ENCODE peak calls at places on chromosomes 7 and 10, in eight cellular contexts. I is hepatocyte, T is heart right ventricle, M is pancreas, E is adrenal gland, B is IMR-90, O is tibial artery, A is cardiac muscle cell. R is an unnamed sample.

GRCh38 chr7:23751852-23752251 is 41.8 kb downstream of the STK31 start:
- DNase-seq in E (no peak), O (no peak), A (no peak), I (no peak), M (no peak), B (no peak), T (no peak), R (no peak)

GRCh38 chr10:12299222-12299973 is 49.9 kb upstream of the CAMK1D start:
- DNase-seq in T (no peak), A (no peak), B (no peak), M (peak; percentile 87), O (no peak), I (no peak), E (peak; percentile 62), R (no peak)

GRCh38 chr10:120414946-120415345 is 42.1 kb upstream of the PLPP4 start:
- DNase-seq in A (no peak), B (no peak), O (no peak), I (no peak), T (no peak), E (no peak), M (no peak), R (no peak)

GRCh38 chr7:45181991-45182855 is 24.6 kb downstream of the RAMP3 start:
- DNase-seq in B (no peak), I (no peak), E (no peak), M (no peak), A (no peak), O (peak; percentile 57), T (no peak), R (peak; percentile 23)

GRCh38 chr10:29007748-29008610 is 280.9 kb upstream of the LYZL1 start:
- DNase-seq in I (peak; percentile 58), T (no peak), M (peak; percentile 36), B (no peak), A (no peak), E (no peak), O (no peak), R (peak; percentile 48)

GRCh38 chr7:47843291-47843690 is 105.0 kb downstream of the PKD1L1 start:
- DNase-seq in O (no peak), E (no peak), T (no peak), M (no peak), A (no peak), B (no peak), I (no peak), R (no peak)

GRCh38 chr10:51716981-51717380 is 17.6 kb upstream of the CSTF2T start:
- DNase-seq in I (no peak), B (peak; percentile 40), O (no peak), A (no peak), M (no peak), E (no peak), T (no peak), R (no peak)

GRCh38 chr7:121192834-121193233 is 136.0 kb upstream of the WNT16 start:
- DNase-seq in O (no peak), E (no peak), I (no peak), M (no peak), T (no peak), B (peak; percentile 20), A (no peak), R (no peak)

GRCh38 chr10:104403625-104404024 is 50.0 kb downstream of the CFAP58 start:
- DNase-seq in O (no peak), B (no peak), E (no peak), I (no peak), A (no peak), M (no peak), T (no peak), R (no peak)

GRCh38 chr7:124597509-124597908 is 168.1 kb downstream of the GPR37 start:
- DNase-seq in I (no peak), M (no peak), T (no peak), O (no peak), B (no peak), E (no peak), A (no peak), R (no peak)

GRCh38 chr7:40199076-40199802 is 64.4 kb downstream of the SUGCT start:
- DNase-seq in O (no peak), T (no peak), A (peak; percentile 51), M (no peak), I (peak; percentile 8), B (peak; percentile 63), E (no peak), R (no peak)

GRCh38 chr7:123792547-123792946 is 43.7 kb upstream of the WASL start:
- DNase-seq in T (no peak), E (no peak), I (no peak), B (no peak), O (no peak), M (no peak), A (no peak), R (no peak)

GRCh38 chr10:78502208-78502943 is 468.7 kb downstream of the RPS24 start:
- DNase-seq in B (peak; percentile 67), T (no peak), M (no peak), O (no peak), A (no peak), I (no peak), E (no peak), R (no peak)

GRCh38 chr10:96556003-96556402 is 30.8 kb downstream of the TM9SF3 start:
- DNase-seq in B (no peak), I (peak; percentile 20), O (no peak), E (no peak), M (no peak), A (peak; percentile 42), T (no peak), R (peak; percentile 25)

DNA sequence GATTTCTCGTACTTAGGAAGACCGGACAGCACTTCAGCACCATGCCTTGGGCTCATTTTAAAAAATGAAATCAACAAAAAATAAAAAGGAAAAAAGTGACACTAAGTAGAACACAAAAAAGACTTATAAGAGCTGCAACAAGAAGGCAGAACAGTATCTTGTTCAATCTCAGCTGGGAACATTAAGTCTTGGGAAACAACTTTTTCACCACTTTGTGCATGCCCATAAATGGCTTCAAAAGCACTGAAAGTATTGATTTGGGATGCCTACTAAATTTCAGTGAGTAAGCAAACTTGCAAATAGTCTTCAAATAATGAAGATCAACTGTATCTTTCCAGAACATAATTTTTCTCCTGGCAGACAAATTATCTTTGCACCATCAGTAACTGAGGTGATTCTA is 489.3 kb downstream of the NXPH1 start:
- DNase-seq in T (no peak), B (no peak), E (no peak), A (no peak), I (no peak), M (no peak), O (no peak), R (no peak)
- H3K4me1 ChIP-seq in T (no peaks in the 10 kb centered on the region), B (no peaks in the 10 kb centered on the region), E (no peaks in the 10 kb centered on the region), A (no peaks in the 10 kb centered on the region), I (no peaks in the 10 kb centered on the region), M (no peaks in the 10 kb centered on the region), O (no peaks in the 10 kb centered on the region), R (no peaks in the 10 kb centered on the region)

GRCh38 chr10:71256661-71257030 is 44.3 kb downstream of the UNC5B start:
- DNase-seq in B (no peak), I (no peak), A (no peak), E (no peak), O (no peak), M (no peak), T (no peak), R (no peak)

GRCh38 chr10:71253981-71254818 is 41.8 kb downstream of the UNC5B start:
- DNase-seq in A (no peak), I (no peak), E (no peak), B (no peak), M (no peak), O (no peak), T (no peak), R (no peak)

GRCh38 chr10:71254834-71255539 is 42.6 kb downstream of the UNC5B start:
- DNase-seq in I (no peak), T (no peak), O (no peak), A (no peak), M (no peak), E (no peak), B (no peak), R (no peak)

GRCh38 chr10:71255817-71256660 is 43.7 kb downstream of the UNC5B start:
- DNase-seq in I (peak; percentile 50), A (no peak), O (no peak), T (peak; percentile 64), M (no peak), B (peak; percentile 91), E (no peak), R (no peak)

GRCh38 chr10:71255540-71255816 is 43.1 kb downstream of the UNC5B start:
- DNase-seq in E (no peak), B (no peak), O (no peak), I (no peak), T (no peak), M (no peak), A (no peak), R (no peak)
- H3K4me1 ChIP-seq in E (no peaks in the 10 kb centered on the region), B (peaks cover 22% of the 10 kb centered on the region), O (no peaks in the 10 kb centered on the region), I (peaks cover 39% of the 10 kb centered on the region), T (peaks cover 98% of the 10 kb centered on the region), M (no peaks in the 10 kb centered on the region), A (peaks cover 57% of the 10 kb centered on the region), R (peaks cover 11% of the 10 kb centered on the region)

GRCh38 chr10:5549462-5550249 is 24.9 kb downstream of the CALML3 start:
- DNase-seq in I (no peak), T (no peak), A (no peak), O (peak; percentile 23), M (no peak), B (no peak), E (no peak), R (peak; percentile 30)
- H3K4me1 ChIP-seq in I (peaks cover 56% of the 10 kb centered on the region), T (peaks cover 29% of the 10 kb centered on the region), A (peaks cover 16% of the 10 kb centered on the region), O (peaks cover 6% of the 10 kb centered on the region), M (peaks cover 37% of the 10 kb centered on the region), B (peaks cover 52% of the 10 kb centered on the region), E (no peaks in the 10 kb centered on the region), R (peaks cover 70% of the 10 kb centered on the region)

GRCh38 chr7:127648986-127649385 is 3.0 kb upstream of the SND1 start:
- DNase-seq in M (no peak), A (no peak), O (no peak), T (no peak), I (no peak), E (no peak), B (no peak), R (no peak)

GRCh38 chr7:127652333-127653248 is 597 bp downstream of the SND1 start:
- DNase-seq in E (no peak), T (no peak), B (peak; percentile 62), I (no peak), O (no peak), A (no peak), M (no peak), R (no peak)

GRCh38 chr7:127653396-127653795 is 1.4 kb downstream of the SND1 start:
- DNase-seq in A (no peak), M (no peak), O (no peak), E (no peak), I (no peak), B (no peak), T (no peak), R (no peak)

GRCh38 chr7:127651556-127652332 is at the start of gene SND1:
- DNase-seq in B (peak; percentile 99), I (peak; percentile 99), M (peak; percentile 100), T (peak; percentile 98), E (peak; percentile 99), A (peak; percentile 99), O (peak; percentile 100), R (peak; percentile 100)

DNA sequence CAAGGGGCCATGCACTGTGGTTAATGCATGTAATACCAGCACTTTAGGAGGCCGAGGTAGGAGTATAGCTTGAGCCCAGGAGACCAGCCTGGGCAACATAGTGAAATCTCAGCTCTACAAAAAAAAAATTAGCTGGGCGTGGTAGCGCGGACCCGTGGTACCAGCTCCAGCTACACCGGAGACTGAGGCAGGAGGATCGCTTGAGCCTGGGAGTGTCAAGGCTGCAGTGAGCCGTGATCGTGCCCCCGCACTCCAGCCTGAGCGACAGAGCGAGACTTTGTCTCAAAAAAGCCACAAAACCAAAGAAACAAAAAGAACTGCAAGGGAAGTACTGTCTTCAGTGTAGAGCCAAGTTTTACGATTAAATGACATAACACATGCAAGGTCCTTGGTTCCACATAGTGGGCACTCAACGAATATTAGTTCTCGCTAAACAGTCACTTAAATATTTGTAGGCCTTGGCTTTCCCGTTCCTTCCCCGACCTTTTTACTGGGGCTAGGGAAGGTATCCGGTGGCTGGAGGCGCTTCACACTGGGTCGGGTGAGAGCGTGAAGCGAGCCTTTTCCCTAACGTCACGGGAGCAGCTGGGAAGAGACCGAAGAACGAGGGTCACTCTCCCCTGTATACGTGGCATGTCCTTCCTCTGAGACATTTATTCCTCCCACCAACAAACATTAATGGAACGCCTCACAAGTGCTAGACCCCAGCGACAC is 995 bp upstream of the SND1 start:
- DNase-seq in A (no peak), T (no peak), I (no peak), M (no peak), O (no peak), B (peak; percentile 39), E (peak; percentile 45), R (peak; percentile 69)
- H3K4me1 ChIP-seq in A (peaks cover 12% of the 10 kb centered on the region), T (peaks cover 44% of the 10 kb centered on the region), I (peaks cover 33% of the 10 kb centered on the region), M (peaks cover 28% of the 10 kb centered on the region), O (peaks cover 7% of the 10 kb centered on the region), B (peaks cover 8% of the 10 kb centered on the region), E (peaks cover 12% of the 10 kb centered on the region), R (peaks cover 13% of the 10 kb centered on the region)